ENCODE peak calls at places on chromosomes 5 and 9, in six cellular contexts. One of them, this sample, is unnamed.

GRCh38 chr5:948472-949274 is 56.0 kb downstream of the TRIP13 start:
- DNase-seq in GM12878: no peak
- DNase-seq in amniotic epithelial cell: no peak
- DNase-seq in lower leg skin: no peak
- DNase-seq in left ventricle myocardium superior: no peak
- DNase-seq in EL: no peak
- DNase-seq in this sample: no peak

GRCh38 chr9:132489536-132489935 is 79.5 kb downstream of the CFAP77 start:
- DNase-seq in left ventricle myocardium superior: peak; percentile 11
- DNase-seq in amniotic epithelial cell: no peak
- DNase-seq in lower leg skin: no peak
- DNase-seq in EL: no peak
- DNase-seq in GM12878: no peak
- DNase-seq in this sample: no peak

GRCh38 chr5:21802869-21803490 is 1050.2 kb downstream of the CDH12 start:
- DNase-seq in left ventricle myocardium superior: no peak
- DNase-seq in amniotic epithelial cell: peak; percentile 33
- DNase-seq in lower leg skin: no peak
- DNase-seq in EL: peak; percentile 2
- DNase-seq in GM12878: no peak
- DNase-seq in this sample: peak; percentile 47

GRCh38 chr9:87703636-87704276 is 22.2 kb upstream of the CTSL start:
- DNase-seq in GM12878: no peak
- DNase-seq in EL: no peak
- DNase-seq in amniotic epithelial cell: peak; percentile 33
- DNase-seq in lower leg skin: no peak
- DNase-seq in left ventricle myocardium superior: no peak
- DNase-seq in this sample: no peak

GRCh38 chr9:120366646-120367019 is 213.3 kb downstream of the CDK5RAP2 start:
- DNase-seq in GM12878: no peak
- DNase-seq in left ventricle myocardium superior: no peak
- DNase-seq in amniotic epithelial cell: peak; percentile 94
- DNase-seq in EL: peak; percentile 98
- DNase-seq in lower leg skin: no peak
- DNase-seq in this sample: no peak

GRCh38 chr5:107414802-107415201 is 255.9 kb downstream of the EFNA5 start:
- DNase-seq in GM12878: no peak
- DNase-seq in left ventricle myocardium superior: no peak
- DNase-seq in amniotic epithelial cell: no peak
- DNase-seq in lower leg skin: no peak
- DNase-seq in EL: no peak
- DNase-seq in this sample: no peak

GRCh38 chr5:65927497-65928340 is 1.3 kb downstream of the ERBIN start:
- DNase-seq in EL: peak; percentile 75
- DNase-seq in GM12878: no peak
- DNase-seq in lower leg skin: peak; percentile 19
- DNase-seq in amniotic epithelial cell: peak; percentile 68
- DNase-seq in left ventricle myocardium superior: no peak
- DNase-seq in this sample: peak; percentile 5

GRCh38 chr5:37837101-37838032 is 2.5 kb downstream of the GDNF start:
- DNase-seq in lower leg skin: peak; percentile 55
- DNase-seq in amniotic epithelial cell: peak; percentile 65
- DNase-seq in left ventricle myocardium superior: peak; percentile 86
- DNase-seq in GM12878: no peak
- DNase-seq in EL: peak; percentile 85
- DNase-seq in this sample: peak; percentile 35

GRCh38 chr5:35902032-35902681 is 36.3 kb downstream of the CAPSL start:
- DNase-seq in left ventricle myocardium superior: no peak
- DNase-seq in GM12878: no peak
- DNase-seq in lower leg skin: no peak
- DNase-seq in EL: peak; percentile 60
- DNase-seq in amniotic epithelial cell: peak; percentile 53
- DNase-seq in this sample: no peak

GRCh38 chr5:55905251-55905650 is 54.1 kb downstream of the IL31RA start:
- DNase-seq in GM12878: no peak
- DNase-seq in EL: no peak
- DNase-seq in lower leg skin: no peak
- DNase-seq in amniotic epithelial cell: no peak
- DNase-seq in left ventricle myocardium superior: no peak
- DNase-seq in this sample: no peak

GRCh38 chr5:158194561-158194961 is 335.6 kb upstream of the CLINT1 start:
- DNase-seq in EL: no peak
- DNase-seq in left ventricle myocardium superior: no peak
- DNase-seq in GM12878: no peak
- DNase-seq in lower leg skin: no peak
- DNase-seq in amniotic epithelial cell: no peak
- DNase-seq in this sample: no peak

GRCh38 chr9:33329117-33329563 is 38.8 kb downstream of the NFX1 start:
- DNase-seq in amniotic epithelial cell: peak; percentile 93
- DNase-seq in EL: peak; percentile 97
- DNase-seq in GM12878: no peak
- DNase-seq in left ventricle myocardium superior: no peak
- DNase-seq in lower leg skin: peak; percentile 57
- DNase-seq in this sample: no peak

GRCh38 chr5:124372457-124372856 is 374.0 kb downstream of the ZNF608 start:
- DNase-seq in amniotic epithelial cell: peak; percentile 61
- DNase-seq in EL: no peak
- DNase-seq in GM12878: no peak
- DNase-seq in lower leg skin: no peak
- DNase-seq in left ventricle myocardium superior: no peak
- DNase-seq in this sample: peak; percentile 3

GRCh38 chr5:14665110-14665822 is 748 bp downstream of the OTULIN start:
- DNase-seq in lower leg skin: no peak
- DNase-seq in amniotic epithelial cell: no peak
- DNase-seq in EL: peak; percentile 45
- DNase-seq in left ventricle myocardium superior: peak; percentile 61
- DNase-seq in GM12878: no peak
- DNase-seq in this sample: peak; percentile 14

GRCh38 chr9:31089822-31090221 is 1294.6 kb upstream of the ACO1 start:
- DNase-seq in left ventricle myocardium superior: no peak
- DNase-seq in GM12878: no peak
- DNase-seq in EL: no peak
- DNase-seq in amniotic epithelial cell: peak; percentile 85
- DNase-seq in lower leg skin: no peak
- DNase-seq in this sample: no peak

GRCh38 chr9:90807006-90807405 is 5.4 kb downstream of the SYK start:
- DNase-seq in GM12878: no peak
- DNase-seq in amniotic epithelial cell: no peak
- DNase-seq in lower leg skin: no peak
- DNase-seq in EL: no peak
- DNase-seq in left ventricle myocardium superior: no peak
- DNase-seq in this sample: no peak

GRCh38 chr9:20848490-20848889 is 164.4 kb downstream of the FOCAD start:
- DNase-seq in amniotic epithelial cell: peak; percentile 92
- DNase-seq in GM12878: no peak
- DNase-seq in lower leg skin: no peak
- DNase-seq in left ventricle myocardium superior: no peak
- DNase-seq in EL: peak; percentile 43
- DNase-seq in this sample: no peak

GRCh38 chr5:100444961-100445360 is 90.2 kb upstream of the FAM174A start:
- DNase-seq in GM12878: no peak
- DNase-seq in lower leg skin: no peak
- DNase-seq in EL: no peak
- DNase-seq in amniotic epithelial cell: no peak
- DNase-seq in left ventricle myocardium superior: no peak
- DNase-seq in this sample: no peak

GRCh38 chr9:84953797-84954695 is 284.5 kb downstream of the NTRK2 start:
- DNase-seq in amniotic epithelial cell: peak; percentile 1
- DNase-seq in lower leg skin: peak; percentile 81
- DNase-seq in EL: peak; percentile 56
- DNase-seq in left ventricle myocardium superior: peak; percentile 85
- DNase-seq in GM12878: no peak
- DNase-seq in this sample: peak; percentile 56

GRCh38 chr5:112210430-112211005 is 208.6 kb downstream of the EPB41L4A start:
- DNase-seq in left ventricle myocardium superior: no peak
- DNase-seq in GM12878: no peak
- DNase-seq in EL: peak; percentile 12
- DNase-seq in amniotic epithelial cell: peak; percentile 20
- DNase-seq in lower leg skin: no peak
- DNase-seq in this sample: peak; percentile 5

GRCh38 chr5:126508962-126509279 is 85.7 kb downstream of the GRAMD2B start:
- DNase-seq in left ventricle myocardium superior: no peak
- DNase-seq in lower leg skin: peak; percentile 75
- DNase-seq in GM12878: no peak
- DNase-seq in amniotic epithelial cell: peak; percentile 73
- DNase-seq in EL: peak; percentile 42
- DNase-seq in this sample: no peak

GRCh38 chr5:18102733-18103132 is 468.5 kb downstream of the TAF11L14 start:
- DNase-seq in GM12878: no peak
- DNase-seq in EL: no peak
- DNase-seq in left ventricle myocardium superior: no peak
- DNase-seq in lower leg skin: no peak
- DNase-seq in amniotic epithelial cell: no peak
- DNase-seq in this sample: no peak

GRCh38 chr9:137705906-137706305 is 87.1 kb downstream of the EHMT1 start:
- DNase-seq in amniotic epithelial cell: no peak
- DNase-seq in lower leg skin: no peak
- DNase-seq in EL: no peak
- DNase-seq in GM12878: no peak
- DNase-seq in left ventricle myocardium superior: no peak
- DNase-seq in this sample: no peak

GRCh38 chr5:35246928-35247644 is 16.8 kb upstream of the PRLR start:
- DNase-seq in left ventricle myocardium superior: peak; percentile 68
- DNase-seq in amniotic epithelial cell: no peak
- DNase-seq in GM12878: no peak
- DNase-seq in lower leg skin: no peak
- DNase-seq in EL: no peak
- DNase-seq in this sample: no peak

GRCh38 chr5:173614591-173614990 is 1.9 kb downstream of the BOD1 start:
- DNase-seq in lower leg skin: no peak
- DNase-seq in amniotic epithelial cell: no peak
- DNase-seq in GM12878: no peak
- DNase-seq in EL: no peak
- DNase-seq in left ventricle myocardium superior: no peak
- DNase-seq in this sample: no peak

GRCh38 chr9:115225459-115226116 is 107.6 kb upstream of the TNC start:
- DNase-seq in EL: no peak
- DNase-seq in amniotic epithelial cell: no peak
- DNase-seq in GM12878: no peak
- DNase-seq in lower leg skin: no peak
- DNase-seq in left ventricle myocardium superior: no peak
- DNase-seq in this sample: no peak

GRCh38 chr5:180787711-180788431 is 14.7 kb downstream of the MGAT1 start:
- DNase-seq in lower leg skin: no peak
- DNase-seq in EL: peak; percentile 23
- DNase-seq in amniotic epithelial cell: no peak
- DNase-seq in GM12878: no peak
- DNase-seq in left ventricle myocardium superior: no peak
- DNase-seq in this sample: no peak

GRCh38 chr5:176887252-176887849 is 11.8 kb downstream of the HK3 start:
- DNase-seq in left ventricle myocardium superior: no peak
- DNase-seq in lower leg skin: no peak
- DNase-seq in GM12878: no peak
- DNase-seq in amniotic epithelial cell: no peak
- DNase-seq in EL: no peak
- DNase-seq in this sample: no peak

GRCh38 chr5:67051164-67051563 is 145.4 kb downstream of the CD180 start:
- DNase-seq in left ventricle myocardium superior: no peak
- DNase-seq in amniotic epithelial cell: no peak
- DNase-seq in lower leg skin: no peak
- DNase-seq in EL: no peak
- DNase-seq in GM12878: no peak
- DNase-seq in this sample: no peak

GRCh38 chr9:131787838-131788237 is 48.0 kb upstream of the RAPGEF1 start:
- DNase-seq in left ventricle myocardium superior: no peak
- DNase-seq in amniotic epithelial cell: no peak
- DNase-seq in EL: no peak
- DNase-seq in GM12878: no peak
- DNase-seq in lower leg skin: no peak
- DNase-seq in this sample: no peak

GRCh38 chr5:124948062-124948753 is 201.8 kb upstream of the ZNF608 start:
- DNase-seq in left ventricle myocardium superior: no peak
- DNase-seq in amniotic epithelial cell: no peak
- DNase-seq in lower leg skin: no peak
- DNase-seq in EL: no peak
- DNase-seq in GM12878: no peak
- DNase-seq in this sample: no peak

GRCh38 chr9:30362368-30362767 is 2022.1 kb upstream of the ACO1 start:
- DNase-seq in GM12878: no peak
- DNase-seq in left ventricle myocardium superior: no peak
- DNase-seq in amniotic epithelial cell: no peak
- DNase-seq in lower leg skin: no peak
- DNase-seq in EL: no peak
- DNase-seq in this sample: no peak

GRCh38 chr5:198941-199820 is 7.9 kb downstream of the LRRC14B start:
- DNase-seq in amniotic epithelial cell: no peak
- DNase-seq in EL: no peak
- DNase-seq in left ventricle myocardium superior: no peak
- DNase-seq in lower leg skin: no peak
- DNase-seq in GM12878: no peak
- DNase-seq in this sample: no peak

GRCh38 chr5:132136906-132137305 is 63.3 kb downstream of the CSF2 start:
- DNase-seq in lower leg skin: no peak
- DNase-seq in EL: peak; percentile 87
- DNase-seq in GM12878: no peak
- DNase-seq in left ventricle myocardium superior: no peak
- DNase-seq in amniotic epithelial cell: peak; percentile 61
- DNase-seq in this sample: no peak

GRCh38 chr9:38352716-38353334 is 39.7 kb upstream of the ALDH1B1 start:
- DNase-seq in left ventricle myocardium superior: no peak
- DNase-seq in GM12878: no peak
- DNase-seq in amniotic epithelial cell: no peak
- DNase-seq in lower leg skin: no peak
- DNase-seq in EL: no peak
- DNase-seq in this sample: no peak

GRCh38 chr5:129554134-129554904 is 94.2 kb downstream of the ADAMTS19 start:
- DNase-seq in EL: no peak
- DNase-seq in lower leg skin: no peak
- DNase-seq in amniotic epithelial cell: no peak
- DNase-seq in left ventricle myocardium superior: no peak
- DNase-seq in GM12878: no peak
- DNase-seq in this sample: no peak

GRCh38 chr9:37963936-37964739 is 60.2 kb upstream of the SLC25A51 start:
- DNase-seq in left ventricle myocardium superior: no peak
- DNase-seq in lower leg skin: peak; percentile 62
- DNase-seq in GM12878: no peak
- DNase-seq in EL: peak; percentile 87
- DNase-seq in amniotic epithelial cell: peak; percentile 98
- DNase-seq in this sample: no peak

GRCh38 chr9:128114326-128115186 is 13.0 kb downstream of the PTGES2 start:
- DNase-seq in lower leg skin: no peak
- DNase-seq in GM12878: no peak
- DNase-seq in EL: no peak
- DNase-seq in left ventricle myocardium superior: peak; percentile 24
- DNase-seq in amniotic epithelial cell: no peak
- DNase-seq in this sample: no peak

GRCh38 chr5:178460598-178461425 is 129.4 kb downstream of the COL23A1 start:
- DNase-seq in lower leg skin: peak; percentile 62
- DNase-seq in EL: peak; percentile 39
- DNase-seq in GM12878: no peak
- DNase-seq in amniotic epithelial cell: no peak
- DNase-seq in left ventricle myocardium superior: peak; percentile 88
- DNase-seq in this sample: no peak

This sample was measured in NCI-H2227 treated with DMSO at 0.1 percent for 48 hours.